ENCODE peak calls at places on chromosomes 4 and X, in six cellular contexts. G, V, Y, S, H and K are unnamed samples.

GRCh38 chr4:145285928-145286327 is 105.5 kb upstream of the OTUD4 start:
- DNase-seq in G (no peak), V (peak), Y (peak), S (no peak), H (no peak), K (no peak)

GRCh38 chrX:154333837-154334271 is 38.3 kb downstream of the TKTL1 start:
- DNase-seq in G (no peak), V (no peak), Y (no peak), S (no peak), H (no peak), K (no peak)

GRCh38 chr4:29336851-29337250 is 1383.3 kb upstream of the PCDH7 start:
- DNase-seq in G (no peak), V (no peak), Y (no peak), S (no peak), H (no peak), K (no peak)

GRCh38 chr4:53702334-53703266 is 111.3 kb upstream of the LNX1 start:
- DNase-seq in G (peak), V (peak), Y (peak), S (no peak), H (no peak), K (peak)

GRCh38 chrX:16589211-16589610 is 60.7 kb upstream of the S100G start:
- DNase-seq in G (no peak), V (peak), Y (no peak), S (no peak), H (no peak), K (no peak)

GRCh38 chr4:55272102-55272501 is 73.9 kb upstream of the SRD5A3 start:
- DNase-seq in G (no peak), V (no peak), Y (no peak), S (no peak), H (no peak), K (no peak)

GRCh38 chrX:42943051-42943450 is 165.1 kb upstream of the PPP1R2C start:
- DNase-seq in G (no peak), V (no peak), Y (no peak), S (no peak), H (no peak), K (no peak)

GRCh38 chr4:142516686-142517145 is 329.4 kb downstream of the INPP4B start:
- DNase-seq in G (no peak), V (peak), Y (no peak), S (no peak), H (no peak), K (no peak)

GRCh38 chr4:89539374-89539773 is 231.8 kb upstream of the GPRIN3 start:
- DNase-seq in G (no peak), V (peak), Y (peak), S (peak), H (no peak), K (no peak)

GRCh38 chr4:58649236-58649635 is 1539.1 kb upstream of the IGFBP7 start:
- DNase-seq in G (no peak), V (no peak), Y (no peak), S (no peak), H (no peak), K (no peak)

GRCh38 chr4:105392858-105393257 is 81.0 kb downstream of the PPA2 start:
- DNase-seq in G (no peak), V (no peak), Y (no peak), S (no peak), H (no peak), K (no peak)

GRCh38 chr4:40309250-40309774 is 25.8 kb upstream of the CHRNA9 start:
- DNase-seq in G (peak), V (peak), Y (peak), S (peak), H (peak), K (peak)

GRCh38 chrX:47483310-47484268 is 567 bp upstream of the ZNF41 start:
- DNase-seq in G (no peak), V (peak), Y (peak), S (no peak), H (no peak), K (no peak)

GRCh38 chrX:120697053-120697452 is 67.2 kb upstream of the C1GALT1C1 start:
- DNase-seq in G (no peak), V (no peak), Y (no peak), S (no peak), H (no peak), K (no peak)

GRCh38 chr4:159899596-159899995 is 796.7 kb downstream of the RAPGEF2 start:
- DNase-seq in G (no peak), V (no peak), Y (no peak), S (peak), H (no peak), K (no peak)

DNA sequence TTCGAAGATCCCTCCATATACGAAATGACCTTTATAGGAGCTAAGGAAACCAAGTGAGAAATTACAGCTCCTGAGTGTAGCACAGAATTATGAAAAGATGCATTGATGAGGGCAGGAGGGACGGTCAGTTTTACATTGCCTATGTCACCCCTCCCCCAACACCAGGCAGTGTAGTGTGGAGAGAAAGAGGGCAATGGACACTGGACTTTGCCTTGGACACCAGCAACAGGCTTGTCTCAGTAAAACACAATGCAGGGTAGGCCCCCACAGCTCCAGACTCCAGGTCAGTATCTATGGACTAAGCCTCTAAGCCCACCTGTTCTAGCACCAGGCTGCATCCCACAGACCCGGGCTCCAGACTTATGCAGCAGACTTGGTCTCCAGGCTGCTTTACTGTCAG is 16.5 kb downstream of the APOOL start:
- DNase-seq in G (no peak), V (no peak), Y (no peak), S (no peak), H (no peak), K (no peak)
- H3K18ac ChIP-seq in G (no peak), V (no peak), Y (no peak), S (no peak), H (no peak), K (no peak)

GRCh38 chrX:36961590-36961989 is 46.6 kb upstream of the FAM47C start:
- DNase-seq in G (no peak), V (no peak), Y (no peak), S (peak), H (no peak), K (peak)

GRCh38 chrX:36963852-36964251 is 44.3 kb upstream of the FAM47C start:
- DNase-seq in G (no peak), V (no peak), Y (no peak), S (no peak), H (no peak), K (no peak)

GRCh38 chrX:36957425-36958328 is 50.5 kb upstream of the FAM47C start:
- DNase-seq in G (peak), V (no peak), Y (no peak), S (peak), H (peak), K (peak)

GRCh38 chrX:36963069-36963808 is 44.9 kb upstream of the FAM47C start:
- DNase-seq in G (peak), V (no peak), Y (no peak), S (peak), H (no peak), K (peak)
- H4K8ac ChIP-seq in G (no peak), V (no peak), Y (no peak), S (no peak), H (no peak), K (no peak)

GRCh38 chr4:82419451-82419850 is 10.8 kb downstream of the HNRNPDL start:
- DNase-seq in G (no peak), V (no peak), Y (no peak), S (no peak), H (no peak), K (no peak)

GRCh38 chr4:82415922-82416365 is 14.3 kb downstream of the HNRNPDL start:
- DNase-seq in G (no peak), V (no peak), Y (no peak), S (no peak), H (peak), K (no peak)
- H3K9ac ChIP-seq in G (no peak), V (no peak), Y (no peak), S (no peak), H (no peak), K (no peak)

GRCh38 chr4:77159798-77160197 is 2.8 kb downstream of the CCNG2 start:
- DNase-seq in G (no peak), V (no peak), Y (no peak), S (no peak), H (no peak), K (no peak)

GRCh38 chr4:77158487-77158861 is 1.5 kb downstream of the CCNG2 start:
- DNase-seq in G (no peak), V (no peak), Y (no peak), S (no peak), H (no peak), K (no peak)

GRCh38 chr4:77156912-77157858 is at the start of gene CCNG2:
- DNase-seq in G (peak), V (peak), Y (peak), S (peak), H (no peak), K (peak)

GRCh38 chr4:77156533-77156911 is 485 bp upstream of the CCNG2 start:
- DNase-seq in G (peak), V (peak), Y (peak), S (peak), H (peak), K (peak)

GRCh38 chr4:77157859-77158486 is 966 bp downstream of the CCNG2 start:
- DNase-seq in G (peak), V (peak), Y (peak), S (peak), H (peak), K (peak)
- H3K18ac ChIP-seq in G (peak), V (peak), Y (peak), S (peak), H (peak), K (peak)

GRCh38 chr4:75990129-75990528 is 616 bp downstream of the SDAD1 start:
- DNase-seq in G (no peak), V (peak), Y (peak), S (no peak), H (no peak), K (no peak)
- H4K8ac ChIP-seq in G (peak), V (peak), Y (no peak), S (no peak), H (no peak), K (no peak)

DNA sequence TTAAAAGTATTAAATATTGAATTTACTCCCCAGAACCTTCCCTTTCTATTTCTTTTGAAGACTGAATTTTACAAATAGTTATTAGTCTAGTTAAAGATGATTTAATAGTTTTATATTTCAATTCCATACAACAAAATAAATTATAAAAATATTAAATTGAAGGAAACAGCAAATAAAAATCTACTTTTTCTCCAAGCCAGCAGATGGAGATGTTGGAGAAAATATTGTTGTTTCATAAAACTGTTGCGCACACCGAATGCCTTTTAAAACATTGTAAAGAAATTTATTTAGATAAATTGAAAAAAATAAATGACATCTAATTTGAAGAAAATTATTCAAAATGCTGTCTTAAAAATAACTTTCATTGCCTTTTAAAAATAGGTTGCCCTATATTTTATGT is 5.5 kb downstream of the GRIA2 start:
- DNase-seq in G (no peak), V (no peak), Y (no peak), S (no peak), H (no peak), K (no peak)
- H3K9ac ChIP-seq in G (no peak), V (no peak), Y (no peak), S (no peak), H (no peak), K (no peak)

DNA sequence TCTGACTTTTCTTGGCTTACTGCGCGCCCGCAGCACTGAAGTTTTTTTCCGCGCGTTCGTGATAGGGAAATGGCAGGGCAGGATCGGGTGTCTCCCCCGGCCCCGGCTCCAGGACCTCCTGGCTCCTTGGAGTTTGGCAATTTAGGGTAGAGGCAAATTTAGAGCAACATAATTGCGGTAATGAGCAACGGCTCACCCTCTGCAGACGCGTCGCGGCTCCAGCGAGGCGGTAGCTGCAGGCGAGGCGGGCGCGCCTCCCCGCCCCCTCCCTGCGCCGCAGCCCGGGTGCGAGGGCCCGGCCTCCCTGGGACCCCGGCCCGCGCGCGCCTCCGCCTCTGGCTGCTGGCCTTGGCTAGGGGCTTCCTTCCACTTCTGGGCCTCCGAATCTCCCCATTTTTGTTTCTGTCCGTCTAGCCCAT is 6.2 kb downstream of the MSX1 start:
- DNase-seq in G (no peak), V (no peak), Y (no peak), S (no peak), H (no peak), K (no peak)
- H3K18ac ChIP-seq in G (no peak), V (no peak), Y (no peak), S (peak), H (peak), K (no peak)

DNA sequence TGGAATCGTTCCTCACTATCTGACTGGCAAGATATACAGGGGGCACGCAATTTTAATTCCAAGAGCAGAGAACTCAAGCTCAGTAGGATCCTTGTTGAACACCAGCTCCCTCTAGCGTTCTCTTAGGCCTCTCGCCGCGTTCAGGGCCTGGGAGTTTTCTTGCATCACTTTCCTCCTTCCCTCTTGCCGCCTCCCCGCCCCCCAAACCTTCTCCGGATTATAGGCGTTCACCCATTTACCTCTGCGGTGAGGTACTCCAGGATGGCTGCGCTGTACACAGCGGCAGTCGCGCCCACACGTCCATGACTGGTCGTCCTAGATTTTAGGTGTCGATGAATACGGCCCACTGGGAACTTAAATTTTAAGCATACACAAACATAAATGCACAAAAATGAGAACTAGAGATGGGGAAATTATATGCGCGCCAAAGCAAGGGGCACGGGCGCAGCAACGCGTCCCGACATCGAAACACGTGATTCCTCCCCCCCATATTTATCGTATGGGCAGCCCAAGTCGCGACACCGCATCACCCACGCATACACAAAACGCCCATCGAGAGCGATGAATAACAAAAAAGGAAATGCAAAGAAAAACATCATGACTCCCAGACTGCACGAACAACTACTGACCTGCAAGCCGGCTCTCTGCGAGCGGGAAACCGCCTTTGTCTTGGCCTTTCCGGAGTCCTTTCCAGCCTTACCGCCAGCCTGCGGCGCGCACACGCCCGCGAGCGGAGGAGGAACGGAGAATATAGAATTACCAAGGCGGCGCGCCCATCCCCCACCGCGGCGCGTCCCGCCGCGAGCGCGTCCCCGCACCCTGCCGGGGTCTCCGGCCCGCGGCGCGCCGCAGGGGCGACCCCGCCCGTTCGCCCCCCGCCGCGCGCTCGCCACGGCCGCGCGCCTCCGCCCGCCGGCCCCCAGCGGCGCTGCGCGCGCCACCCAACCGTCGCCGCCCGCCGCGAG is 759 bp downstream of the H2AZ1 start:
- DNase-seq in G (peak), V (peak), Y (peak), S (peak), H (peak), K (peak)
- H4K8ac ChIP-seq in G (peak), V (peak), Y (peak), S (no peak), H (no peak), K (no peak)

DNA sequence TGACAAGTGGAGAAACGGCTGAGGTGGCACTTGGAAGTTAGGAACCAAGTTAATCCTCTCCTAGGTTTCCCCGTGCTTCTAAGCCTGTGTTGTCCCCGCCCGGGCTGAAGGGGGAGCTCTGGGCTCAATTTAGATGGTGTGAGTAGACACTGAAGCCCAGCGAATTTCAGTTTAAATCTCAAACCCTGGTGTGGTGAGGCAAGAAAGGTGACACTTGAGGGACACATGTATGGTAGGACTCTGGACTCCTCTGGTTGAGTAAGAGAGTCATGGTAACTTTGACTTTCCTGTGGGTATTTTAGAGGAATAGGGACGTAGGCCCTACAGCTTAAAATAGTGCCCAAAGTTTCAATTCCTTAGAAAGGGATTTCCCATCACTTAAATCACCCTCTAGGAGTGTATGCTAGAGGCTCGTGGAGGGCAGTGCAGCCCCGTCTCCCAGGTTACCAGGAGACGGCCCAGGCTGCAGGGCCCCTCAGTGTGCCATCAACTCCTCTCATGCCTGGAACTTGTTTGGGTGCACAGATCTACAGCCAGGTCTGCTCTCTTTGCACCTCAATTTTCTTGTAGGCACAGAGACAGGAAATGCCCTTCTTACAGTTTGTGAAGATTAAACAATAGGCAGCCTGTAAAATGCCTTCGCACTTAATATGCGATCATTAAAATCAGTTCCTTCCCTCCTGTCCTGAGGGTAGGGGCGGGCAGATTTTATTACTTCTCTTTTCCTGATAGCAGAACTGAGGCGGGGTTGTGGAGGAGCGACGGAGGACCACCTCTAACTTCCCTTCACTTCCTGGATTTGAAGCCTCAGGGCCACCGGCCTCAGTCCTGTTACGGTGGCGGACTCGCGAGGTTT is 23.9 kb downstream of the HAND2 start:
- DNase-seq in G (peak), V (peak), Y (peak), S (peak), H (no peak), K (peak)
- H3K9ac ChIP-seq in G (no peak), V (no peak), Y (peak), S (no peak), H (no peak), K (no peak)